ENCODE peak calls at places on chromosomes 2 and 18, in eight cellular contexts. A is stimulated activated CD4-positive, alpha-beta T cell treated with anti-CD3 and anti-CD28 coated beads, Interleukin-1b, Interleukin-23, amount 100 ng/mL, for 24 hours; E is NCI-H748 treated with DMSO at 0.1 percent for 48 hours; M is HEK293T; N is posterior vena cava; I is T-helper 1 cell; V is transverse colon; F is HTR-8/SVneo. B is an unnamed sample.

GRCh38 chr2:46142546-46143329 is 154.5 kb upstream of the EPAS1 start:
- DNase-seq in F (no peak), E (no peak), V (peak), A (no peak), I (no peak), M (no peak), N (no peak), B (no peak)

GRCh38 chr2:20184067-20184938 is 40.6 kb downstream of the SDC1 start:
- DNase-seq in V (no peak), E (no peak), I (no peak), A (no peak), M (no peak), N (peak), F (peak), B (peak)

GRCh38 chr18:8288447-8289213 is 320.6 kb upstream of the RAB12 start:
- DNase-seq in N (no peak), E (no peak), F (no peak), I (no peak), V (no peak), M (no peak), A (no peak), B (no peak)

GRCh38 chr2:104033399-104033798 is 820.5 kb upstream of the POU3F3 start:
- DNase-seq in V (no peak), E (peak), I (no peak), N (no peak), F (no peak), M (no peak), A (no peak), B (no peak)

GRCh38 chr18:48531082-48531403 is 7.8 kb upstream of the CTIF start:
- DNase-seq in M (no peak), V (no peak), N (no peak), E (no peak), F (no peak), I (no peak), A (no peak), B (no peak)

GRCh38 chr2:46669996-46670793 is 190.8 kb downstream of the TMEM247 start:
- DNase-seq in M (no peak), F (peak), E (no peak), I (peak), V (no peak), N (no peak), A (no peak), B (peak)

GRCh38 chr18:48053881-48054586 is 123.6 kb upstream of the SMAD2 start:
- DNase-seq in V (peak), F (no peak), M (no peak), A (no peak), I (no peak), E (no peak), N (peak), B (no peak)

GRCh38 chr2:70926042-70926441 is 9.7 kb upstream of the ATP6V1B1 start:
- DNase-seq in I (no peak), E (no peak), F (no peak), M (no peak), N (peak), V (no peak), A (no peak), B (no peak)

GRCh38 chr18:3213231-3214059 is 6.3 kb downstream of the MYOM1 start:
- DNase-seq in E (no peak), N (no peak), F (no peak), A (no peak), M (no peak), I (peak), V (no peak), B (no peak)

GRCh38 chr2:25491003-25491696 is 149.4 kb upstream of the DNMT3A start:
- DNase-seq in I (no peak), V (no peak), N (no peak), F (no peak), E (no peak), M (no peak), A (no peak), B (peak)

GRCh38 chr2:16006537-16007166 is 66.3 kb downstream of the MYCN start:
- DNase-seq in E (no peak), M (no peak), I (no peak), V (peak), A (no peak), F (no peak), N (no peak), B (no peak)

GRCh38 chr2:137155351-137156104 is 390.2 kb downstream of the THSD7B start:
- DNase-seq in M (no peak), E (no peak), F (peak), N (no peak), A (no peak), V (no peak), I (no peak), B (peak)

GRCh38 chr2:232809349-232810124 is 33.2 kb upstream of the KCNJ13 start:
- DNase-seq in A (no peak), V (no peak), I (no peak), N (no peak), E (no peak), F (no peak), M (no peak), B (no peak)

GRCh38 chr18:46291149-46291548 is 187.0 kb downstream of the HAUS1 start:
- DNase-seq in F (no peak), V (no peak), I (peak), M (no peak), N (no peak), E (no peak), A (no peak), B (no peak)